ENCODE peak calls at places on chromosomes 5 and 9, in eight cellular contexts. R is cardiac fibroblast, T is heart right ventricle, U is astrocyte of the spinal cord, L is left lung, P is GM06990, A is mucosa of descending colon, I is left ventricle myocardium inferior. K is an unnamed sample.

GRCh38 chr9:35945341-35946018 is 12.5 kb downstream of the OR2S2 start:
- DNase-seq in A (peak; percentile 88), U (peak; percentile 85), R (peak; percentile 93), P (no peak), T (peak; percentile 85), L (no peak), I (peak; percentile 85), K (peak; percentile 60)

GRCh38 chr9:137461663-137462395 is 2.7 kb upstream of the NSMF start:
- DNase-seq in I (no peak), T (no peak), R (peak; percentile 58), U (no peak), A (peak; percentile 56), L (peak; percentile 91), P (peak; percentile 93), K (peak; percentile 90)

GRCh38 chr5:175109058-175109755 is 334.8 kb downstream of the DRD1 start:
- DNase-seq in I (no peak), P (no peak), L (no peak), T (no peak), A (no peak), R (no peak), U (no peak), K (no peak)

GRCh38 chr5:74206571-74207550 is 433.7 kb downstream of the ENC1 start:
- DNase-seq in U (peak; percentile 85), I (peak; percentile 56), P (no peak), T (peak; percentile 37), L (no peak), A (peak; percentile 22), R (peak; percentile 72), K (no peak)

GRCh38 chr5:6552612-6553011 is 80.2 kb downstream of the NSUN2 start:
- DNase-seq in I (no peak), R (no peak), T (no peak), U (no peak), P (no peak), L (no peak), A (no peak), K (no peak)

GRCh38 chr9:114798793-114799427 is 6.9 kb downstream of the TNFSF15 start:
- DNase-seq in L (no peak), I (no peak), T (no peak), A (no peak), P (no peak), U (no peak), R (no peak), K (no peak)

GRCh38 chr5:145198871-145199270 is 636.3 kb downstream of the PRELID2 start:
- DNase-seq in L (no peak), T (no peak), A (no peak), P (no peak), U (no peak), I (no peak), R (no peak), K (no peak)

GRCh38 chr5:453725-454481 is 10.9 kb downstream of the EXOC3 start:
- DNase-seq in T (no peak), U (no peak), R (no peak), I (peak; percentile 11), A (no peak), L (peak; percentile 51), P (no peak), K (no peak)

GRCh38 chr9:129549684-129550083 is 71.2 kb downstream of the C9orf50 start:
- DNase-seq in P (no peak), R (peak; percentile 48), A (peak; percentile 21), L (no peak), I (peak; percentile 46), U (peak; percentile 62), T (no peak), K (no peak)

GRCh38 chr5:115583474-115583873 is 18.8 kb downstream of the TICAM2 start:
- DNase-seq in R (peak; percentile 93), I (no peak), A (no peak), U (peak; percentile 88), T (no peak), L (no peak), P (no peak), K (no peak)

GRCh38 chr9:94507531-94508258 is 47.2 kb upstream of the PCAT7 start:
- DNase-seq in R (no peak), T (no peak), U (no peak), L (no peak), P (no peak), A (no peak), I (no peak), K (no peak)

GRCh38 chr9:109780453-109781033 is 545 bp downstream of the PALM2AKAP2 start:
- DNase-seq in U (peak; percentile 47), A (peak; percentile 2), T (no peak), L (no peak), R (peak; percentile 42), P (no peak), I (no peak), K (no peak)

GRCh38 chr5:37715957-37716356 is 123.9 kb downstream of the GDNF start:
- DNase-seq in T (no peak), L (no peak), P (no peak), I (no peak), A (no peak), R (no peak), U (no peak), K (no peak)

GRCh38 chr9:126126807-126127206 is 199.8 kb upstream of the MVB12B start:
- DNase-seq in R (no peak), A (no peak), L (no peak), U (no peak), T (peak; percentile 1), P (no peak), I (no peak), K (no peak)

GRCh38 chr5:7597058-7597457 is 201.1 kb downstream of the ADCY2 start:
- DNase-seq in R (no peak), P (no peak), U (no peak), L (peak; percentile 50), I (no peak), T (no peak), A (no peak), K (no peak)

GRCh38 chr9:133708770-133709611 is 29.2 kb downstream of the SARDH start:
- DNase-seq in U (no peak), L (peak; percentile 72), I (no peak), P (peak; percentile 41), R (no peak), A (no peak), T (no peak), K (peak; percentile 65)

GRCh38 chr5:71782771-71783770 is 64.0 kb downstream of the CARTPT start:
- DNase-seq in L (no peak), T (peak; percentile 84), U (peak; percentile 81), I (peak; percentile 80), A (peak; percentile 87), R (peak; percentile 85), P (peak; percentile 44), K (peak; percentile 81)

GRCh38 chr9:112327718-112328450 is 5.5 kb downstream of the PTBP3 start:
- DNase-seq in U (no peak), R (peak; percentile 49), I (no peak), A (no peak), P (no peak), L (no peak), T (no peak), K (no peak)

DNA sequence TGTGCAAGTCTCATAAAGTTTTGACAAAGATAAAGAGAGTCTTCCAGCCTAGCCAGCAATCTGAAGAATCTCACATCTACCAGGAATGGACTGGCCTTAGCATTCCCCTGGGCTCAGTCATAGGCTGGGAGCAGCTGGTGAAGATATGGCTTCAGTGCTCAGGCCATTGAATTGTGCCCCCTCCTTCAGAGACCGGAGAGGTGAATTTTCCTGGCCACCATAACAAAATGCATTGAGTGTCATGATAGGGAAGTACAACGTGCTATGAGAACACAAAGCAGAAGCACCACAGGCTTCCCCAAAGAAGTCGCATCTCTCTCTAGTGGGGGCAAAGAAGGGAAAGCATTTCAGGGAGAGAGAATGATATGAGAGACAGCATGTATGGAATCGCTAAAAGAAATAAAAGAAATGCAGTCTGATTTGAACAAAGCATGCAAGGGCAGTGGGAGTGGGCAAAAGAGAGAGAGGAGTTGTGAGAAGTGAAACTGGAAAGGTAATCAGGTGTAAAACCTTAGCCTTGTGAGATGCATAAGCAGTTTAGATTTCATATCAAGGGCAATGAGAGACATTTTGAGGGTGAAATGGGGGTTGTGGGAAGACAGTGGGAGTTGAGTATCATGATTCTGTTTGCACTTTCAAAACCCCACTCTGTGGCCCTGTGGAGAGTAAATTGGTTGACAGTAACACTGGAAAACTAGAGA is 57.1 kb upstream of the NMUR2 start:
- DNase-seq in L (no peak), I (no peak), T (no peak), A (no peak), U (no peak), P (peak; percentile 9), R (peak; percentile 7), K (peak; percentile 44)
- TF ChIP-seq CTCF in L (no peak), I (peak; percentile 54), T (peak; percentile 29), A (no peak), U (no peak), P (no peak), R (peak; percentile 22), K (no peak)

GRCh38 chr5:31193591-31194457 is at the start of gene CDH6:
- DNase-seq in R (peak; percentile 43), T (peak; percentile 4), A (no peak), L (peak; percentile 76), I (peak; percentile 21), U (peak; percentile 81), P (no peak), K (no peak)
- H3K4me3 ChIP-seq in R (peak within 1 kb of the TSS; percentile 53), T (peak within 1 kb of the TSS; percentile 38), A (no peak within 1 kb of the TSS), L (peak within 1 kb of the TSS; percentile 23), I (peak within 1 kb of the TSS; percentile 69), U (peak within 1 kb of the TSS; percentile 89), P (no peak within 1 kb of the TSS), K (no peak within 1 kb of the TSS)

GRCh38 chr5:60958088-60958487 is 13.1 kb downstream of the NDUFAF2 start:
- DNase-seq in A (no peak), T (no peak), U (no peak), L (no peak), R (no peak), P (no peak), I (no peak), K (no peak)

GRCh38 chr5:60961685-60962084 is 16.7 kb downstream of the NDUFAF2 start:
- DNase-seq in L (no peak), A (no peak), T (no peak), P (no peak), U (peak; percentile 24), I (no peak), R (peak; percentile 60), K (no peak)

GRCh38 chr5:60960591-60960990 is 15.6 kb downstream of the NDUFAF2 start:
- DNase-seq in A (no peak), T (no peak), R (peak; percentile 45), I (no peak), P (no peak), U (peak; percentile 46), L (no peak), K (peak; percentile 31)

GRCh38 chr5:60958712-60959111 is 13.7 kb downstream of the NDUFAF2 start:
- DNase-seq in U (no peak), L (no peak), P (no peak), R (no peak), T (no peak), I (no peak), A (no peak), K (no peak)

GRCh38 chr5:60959156-60959555 is 14.2 kb downstream of the NDUFAF2 start:
- DNase-seq in R (peak; percentile 62), A (no peak), L (no peak), P (no peak), U (peak; percentile 49), T (no peak), I (no peak), K (peak; percentile 9)
- TF ChIP-seq CTCF in R (no peak), A (no peak), L (no peak), P (no peak), U (peak; percentile 11), T (peak; percentile 47), I (peak; percentile 49), K (peak; percentile 8)

DNA sequence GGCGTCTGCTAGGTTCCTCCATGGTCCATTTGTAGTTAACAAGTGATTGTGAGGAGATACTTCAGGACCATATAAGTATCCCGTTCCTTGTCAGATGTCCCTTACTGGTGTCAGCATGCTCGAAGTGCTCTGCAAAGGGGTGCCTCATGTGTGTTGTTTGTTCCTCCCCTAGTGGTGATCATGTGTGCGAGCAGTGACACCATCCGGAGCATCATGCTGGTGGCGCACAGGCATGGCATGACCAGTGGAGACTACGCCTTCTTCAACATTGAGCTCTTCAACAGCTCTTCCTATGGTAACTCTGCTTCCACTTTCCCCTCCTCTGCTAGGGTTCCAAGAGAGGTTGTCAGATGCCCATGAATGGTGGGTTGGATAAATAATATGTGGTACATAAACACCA is 13.4 kb downstream of the NPR3 start:
- DNase-seq in T (no peak), R (no peak), P (no peak), A (no peak), L (no peak), I (no peak), U (no peak), K (no peak)
- H3K4me3 ChIP-seq in T (no peak overlapping the region), R (no peak overlapping the region), P (no peak overlapping the region), A (no peak overlapping the region), L (no peak overlapping the region), I (no peak overlapping the region), U (no peak overlapping the region), K (no peak overlapping the region)

K was measured in GM12865.